ENCODE peak calls at places on chromosomes 4 and X, in eight cellular contexts. U is astrocyte, X is fibroblast of lung, F is uterus, H is BJ, P is OCI-LY7, O is lower lobe of right lung, G is cardiac fibroblast. L is an unnamed sample.

GRCh38 chr4:80263541-80264351 is 2.7 kb upstream of the FGF5 start:
- DNase-seq in F (no peak), G (no peak), O (no peak), U (no peak), H (no peak), P (no peak), X (no peak), L (no peak)

GRCh38 chr4:77742054-77742453 is 77.1 kb downstream of the CNOT6L start:
- DNase-seq in P (no peak), O (no peak), F (no peak), G (peak), X (no peak), H (no peak), U (no peak), L (no peak)

GRCh38 chrX:40647307-40648197 is at the start of gene CXorf38:
- DNase-seq in F (peak), P (peak), X (peak), H (peak), O (peak), U (peak), G (peak), L (peak)

GRCh38 chrX:107135076-107135964 is 16.7 kb upstream of the RBM41 start:
- DNase-seq in G (peak), F (no peak), U (peak), H (no peak), P (no peak), X (peak), O (no peak), L (no peak)

GRCh38 chrX:12950851-12951589 is 23.9 kb upstream of the TMSB4X start:
- DNase-seq in X (no peak), P (peak), U (no peak), F (no peak), O (peak), G (peak), H (no peak), L (no peak)

GRCh38 chrX:23841847-23842522 is 59.0 kb downstream of the SAT1 start:
- DNase-seq in G (no peak), H (no peak), X (no peak), O (no peak), U (no peak), P (no peak), F (no peak), L (no peak)

GRCh38 chrX:28225508-28225907 is 244.3 kb upstream of the DCAF8L1 start:
- DNase-seq in X (peak), P (no peak), U (peak), G (no peak), H (no peak), F (no peak), O (no peak), L (no peak)

GRCh38 chr4:147826288-147826646 is 94.4 kb downstream of the ARHGAP10 start:
- DNase-seq in G (no peak), H (no peak), O (no peak), P (no peak), X (no peak), U (no peak), F (no peak), L (no peak)

GRCh38 chr4:133812236-133812635 is 389.4 kb downstream of the PABPC4L start:
- DNase-seq in F (no peak), O (no peak), P (no peak), U (no peak), G (no peak), X (no peak), H (no peak), L (no peak)

GRCh38 chr4:52234539-52235174 is 183.6 kb downstream of the SPATA18 start:
- DNase-seq in X (no peak), H (peak), P (no peak), U (no peak), G (peak), F (peak), O (no peak), L (peak)

GRCh38 chr4:891747-892146 is 40.4 kb downstream of the GAK start:
- DNase-seq in F (no peak), X (no peak), H (no peak), U (no peak), P (peak), O (no peak), G (peak), L (no peak)
- TF ChIP-seq CTCF in F (no peak), X (peak), H (peak), U (peak), P (peak), O (no peak), G (peak), L (peak)

DNA sequence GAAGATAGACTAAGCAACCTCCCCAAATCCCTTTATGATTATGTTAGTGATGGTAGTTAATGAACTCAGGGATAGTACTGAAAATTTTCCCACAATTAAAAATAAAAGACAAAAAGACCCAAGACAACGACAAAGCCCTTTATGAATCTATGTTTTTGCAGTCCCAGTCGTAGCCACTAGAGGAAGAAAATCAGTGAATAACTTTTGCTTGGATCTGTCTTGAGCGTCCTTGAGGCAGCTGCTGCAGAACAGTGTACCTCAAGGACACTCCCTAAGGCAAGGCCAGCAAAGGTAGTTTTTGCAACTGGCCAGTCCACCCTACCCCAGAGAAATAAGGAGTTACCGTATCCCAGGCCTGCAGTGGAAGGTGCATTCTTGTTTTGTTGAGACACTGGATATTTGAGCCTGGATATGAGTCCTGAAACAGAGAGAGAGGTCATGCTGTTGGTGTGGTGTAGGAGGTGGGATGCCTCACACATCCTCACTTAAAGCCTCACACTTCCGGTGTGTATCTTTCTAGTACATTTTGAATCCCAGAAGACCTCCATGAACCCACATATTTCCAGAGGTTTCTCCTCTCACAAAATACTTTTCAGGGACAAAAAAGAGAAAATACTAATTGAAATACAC is 8.7 kb upstream of the TIMM8A start:
- DNase-seq in F (no peak), X (no peak), U (no peak), G (peak), H (no peak), O (no peak), P (peak), L (peak)
- TF ChIP-seq CTCF in F (no peak), X (peak), U (no peak), G (peak), H (peak), O (no peak), P (peak), L (peak)

GRCh38 chr4:82467442-82467841 is 37.1 kb downstream of the ENOPH1 start:
- DNase-seq in F (no peak), P (no peak), U (peak), O (no peak), G (peak), H (no peak), X (no peak), L (no peak)

GRCh38 chr4:82473621-82474164 is 43.3 kb downstream of the ENOPH1 start:
- DNase-seq in H (no peak), X (no peak), O (no peak), U (no peak), P (no peak), G (no peak), F (no peak), L (no peak)

GRCh38 chr4:82469776-82470345 is 39.5 kb downstream of the ENOPH1 start:
- DNase-seq in X (peak), H (peak), F (no peak), O (no peak), G (peak), U (peak), P (no peak), L (peak)
- TF ChIP-seq CTCF in X (no peak), H (no peak), F (no peak), O (no peak), G (no peak), U (no peak), P (no peak), L (no peak)

GRCh38 chr4:136637071-136637777 is 895.1 kb downstream of the PCDH18 start:
- DNase-seq in O (no peak), H (no peak), G (peak), F (no peak), X (no peak), P (peak), U (no peak), L (no peak)
- TF ChIP-seq CTCF in O (no peak), H (peak), G (peak), F (no peak), X (peak), P (peak), U (peak), L (peak)

DNA sequence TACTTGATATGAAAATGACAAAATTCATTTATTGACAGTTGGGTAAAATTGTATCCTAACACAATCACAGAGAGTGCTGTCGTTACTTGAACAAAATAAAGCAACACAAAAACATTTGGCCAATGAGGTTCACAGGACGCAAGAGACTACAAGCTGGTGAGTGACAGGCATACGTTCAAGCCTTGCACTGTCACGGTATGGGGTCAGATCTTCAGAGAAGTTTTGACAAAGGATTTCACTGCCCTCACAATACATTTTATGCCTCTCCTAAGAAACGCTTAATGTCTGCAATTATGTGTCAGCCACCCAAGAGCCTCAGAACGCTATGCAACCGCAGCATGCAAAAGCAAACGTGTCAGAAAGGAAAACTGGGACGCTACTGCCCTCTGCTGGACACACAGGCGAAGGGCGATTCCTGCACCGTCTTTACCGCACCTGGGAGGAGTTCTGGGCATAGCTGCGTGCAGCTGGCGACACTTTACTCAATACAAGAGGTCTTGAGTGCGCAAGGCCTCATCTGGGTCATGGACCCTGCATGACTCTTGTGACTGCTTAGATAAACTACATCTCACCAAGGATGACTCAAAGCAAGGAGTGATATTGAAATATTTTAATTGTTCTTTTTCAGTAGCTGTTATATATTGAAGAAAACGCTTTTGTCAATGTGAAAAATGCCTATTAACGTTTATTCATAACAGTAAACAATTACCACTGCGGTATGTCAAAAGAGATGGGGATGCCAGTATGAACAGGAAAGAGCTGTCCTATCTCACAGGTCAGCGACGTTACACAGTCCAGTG is 147.7 kb upstream of the FRG1 start:
- DNase-seq in P (peak), U (peak), X (peak), H (no peak), F (no peak), G (peak), O (peak), L (peak)
- TF ChIP-seq CTCF in P (peak), U (peak), X (peak), H (peak), F (peak), G (peak), O (peak), L (peak)

DNA sequence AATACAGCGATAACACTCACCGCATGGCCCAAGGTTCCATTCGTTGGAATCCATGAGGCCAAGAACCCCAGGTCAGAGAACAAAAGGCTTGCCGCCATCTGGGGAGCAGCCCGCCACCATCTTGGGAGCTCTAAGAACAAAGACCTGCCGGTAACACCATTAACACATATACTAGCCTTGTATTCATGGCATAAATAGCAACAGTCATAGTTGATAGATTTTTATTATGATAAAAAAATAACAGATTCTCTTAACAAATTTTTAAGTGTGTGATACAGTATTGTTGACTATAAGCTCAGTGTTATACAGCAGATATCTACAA is 309.4 kb downstream of the GLUD2 start:
- DNase-seq in X (no peak), F (no peak), P (no peak), G (no peak), O (no peak), H (no peak), U (no peak), L (no peak)
- TF ChIP-seq CTCF in X (no peak), F (no peak), P (no peak), G (no peak), O (no peak), H (no peak), U (no peak), L (no peak)